ENCODE peak calls at places on chromosomes 12 and 14, in five cellular contexts. One of them, this sample, is unnamed.

GRCh38 chr14:60642270-60642789 is 6.9 kb downstream of the SIX1 start:
- DNase-seq in HFFc6: no peak
- DNase-seq in stimulated activated naive CD4-positive, alpha-beta T cell: no peak
- DNase-seq in hepatic stellate cell: no peak
- DNase-seq in NCI-H1092 treated with DMSO at 0.1 percent for 48 hours: no peak
- DNase-seq in this sample: no peak

GRCh38 chr12:47814539-47815170 is 5.0 kb downstream of the HDAC7 start:
- DNase-seq in HFFc6: no peak
- DNase-seq in stimulated activated naive CD4-positive, alpha-beta T cell: no peak
- DNase-seq in hepatic stellate cell: no peak
- DNase-seq in NCI-H1092 treated with DMSO at 0.1 percent for 48 hours: no peak
- DNase-seq in this sample: no peak

GRCh38 chr12:109606261-109607028 is 32.9 kb downstream of the MVK start:
- DNase-seq in HFFc6: no peak
- DNase-seq in stimulated activated naive CD4-positive, alpha-beta T cell: no peak
- DNase-seq in hepatic stellate cell: no peak
- DNase-seq in NCI-H1092 treated with DMSO at 0.1 percent for 48 hours: peak; percentile 55
- DNase-seq in this sample: no peak

GRCh38 chr14:24429395-24430142 is at the start of the genes CBLN3 and KHNYN:
- DNase-seq in HFFc6: peak; percentile 88
- DNase-seq in stimulated activated naive CD4-positive, alpha-beta T cell: peak; percentile 87
- DNase-seq in hepatic stellate cell: peak; percentile 98
- DNase-seq in NCI-H1092 treated with DMSO at 0.1 percent for 48 hours: peak; percentile 58
- DNase-seq in this sample: peak; percentile 69

GRCh38 chr12:20561886-20562285 is 133.2 kb upstream of the SLCO1C1 start:
- DNase-seq in HFFc6: no peak
- DNase-seq in stimulated activated naive CD4-positive, alpha-beta T cell: no peak
- DNase-seq in hepatic stellate cell: no peak
- DNase-seq in NCI-H1092 treated with DMSO at 0.1 percent for 48 hours: no peak
- DNase-seq in this sample: no peak

GRCh38 chr12:129675947-129676346 is 227.9 kb downstream of the TMEM132D start:
- DNase-seq in HFFc6: no peak
- DNase-seq in stimulated activated naive CD4-positive, alpha-beta T cell: no peak
- DNase-seq in hepatic stellate cell: no peak
- DNase-seq in NCI-H1092 treated with DMSO at 0.1 percent for 48 hours: no peak
- DNase-seq in this sample: no peak

GRCh38 chr12:127809236-127809635 is 457.7 kb upstream of the TMEM132C start:
- DNase-seq in HFFc6: peak; percentile 31
- DNase-seq in stimulated activated naive CD4-positive, alpha-beta T cell: no peak
- DNase-seq in hepatic stellate cell: peak; percentile 11
- DNase-seq in NCI-H1092 treated with DMSO at 0.1 percent for 48 hours: no peak
- DNase-seq in this sample: peak; percentile 71

GRCh38 chr14:100065942-100066574 is 836 bp downstream of the EVL start:
- DNase-seq in HFFc6: no peak
- DNase-seq in stimulated activated naive CD4-positive, alpha-beta T cell: peak; percentile 81
- DNase-seq in hepatic stellate cell: no peak
- DNase-seq in NCI-H1092 treated with DMSO at 0.1 percent for 48 hours: no peak
- DNase-seq in this sample: no peak

GRCh38 chr12:101759396-101760047 is 20.3 kb upstream of the SYCP3 start:
- DNase-seq in HFFc6: peak; percentile 21
- DNase-seq in stimulated activated naive CD4-positive, alpha-beta T cell: peak; percentile 33
- DNase-seq in hepatic stellate cell: peak; percentile 30
- DNase-seq in NCI-H1092 treated with DMSO at 0.1 percent for 48 hours: no peak
- DNase-seq in this sample: no peak

GRCh38 chr14:49992901-49993335 is 100.0 kb downstream of the ARF6 start:
- DNase-seq in HFFc6: peak; percentile 90
- DNase-seq in stimulated activated naive CD4-positive, alpha-beta T cell: no peak
- DNase-seq in hepatic stellate cell: peak; percentile 49
- DNase-seq in NCI-H1092 treated with DMSO at 0.1 percent for 48 hours: no peak
- DNase-seq in this sample: peak; percentile 69